ENCODE peak calls at places on chromosomes 13 and 19, in ten cellular contexts. B is NAMALWA; M is activated T-cell treated with anti-CD3 and anti-CD28 coated beads for 1 hour; J is hepatic stellate cell; I is RWPE1; H is HT-29; A is AG04450; Z is stimulated activated CD8-positive, alpha-beta memory T cell treated with anti-CD3 and anti-CD28 coated beads, Interleukin-15, amount 100 ng/mL, for 4 hours; G is endothelial cell; E is NCI-H1092 treated with DMSO at 0.1 percent for 48 hours. S is an unnamed sample.

GRCh38 chr13:40394304-40394983 is 272.0 kb downstream of the FOXO1 start:
- DNase-seq in B (no peak), M (no peak), J (no peak), I (peak), H (no peak), A (no peak), Z (no peak), G (no peak), E (no peak), S (no peak)

GRCh38 chr13:41562083-41562482 is 104.7 kb downstream of the RGCC start:
- DNase-seq in B (no peak), M (no peak), J (peak), I (peak), H (no peak), A (peak), Z (no peak), G (no peak), E (no peak), S (no peak)

GRCh38 chr13:46551410-46552301 is 1.3 kb upstream of the LRCH1 start:
- DNase-seq in B (peak), M (peak), J (peak), I (peak), H (peak), A (no peak), Z (no peak), G (peak), E (peak), S (peak)

GRCh38 chr19:39342647-39343305 is 555 bp downstream of the SAMD4B start:
- DNase-seq in B (no peak), M (no peak), J (peak), I (no peak), H (no peak), A (no peak), Z (no peak), G (peak), E (no peak), S (peak)

GRCh38 chr19:51439021-51439465 is 19.2 kb downstream of the SIGLEC8 start:
- DNase-seq in B (peak), M (no peak), J (no peak), I (peak), H (peak), A (no peak), Z (no peak), G (no peak), E (no peak), S (no peak)

GRCh38 chr13:32468502-32469147 is 40.7 kb upstream of the N4BP2L1 start:
- DNase-seq in B (no peak), M (no peak), J (no peak), I (no peak), H (no peak), A (no peak), Z (no peak), G (no peak), E (no peak), S (no peak)

GRCh38 chr19:10214784-10215183 is 16.3 kb downstream of the S1PR2 start:
- DNase-seq in B (no peak), M (no peak), J (no peak), I (peak), H (no peak), A (no peak), Z (no peak), G (no peak), E (no peak), S (no peak)

GRCh38 chr13:103006706-103007426 is 59.4 kb downstream of the SLC10A2 start:
- DNase-seq in B (peak), M (no peak), J (no peak), I (no peak), H (no peak), A (no peak), Z (no peak), G (no peak), E (no peak), S (no peak)

GRCh38 chr13:27264181-27264580 is 6.4 kb upstream of the RASL11A start:
- DNase-seq in B (peak), M (no peak), J (no peak), I (no peak), H (no peak), A (peak), Z (no peak), G (no peak), E (peak), S (no peak)

GRCh38 chr19:12777217-12778019 is 2.1 kb upstream of the HOOK2 start:
- DNase-seq in B (peak), M (peak), J (peak), I (peak), H (peak), A (no peak), Z (no peak), G (peak), E (peak), S (peak)

GRCh38 chr19:48671456-48671995 is 1.3 kb downstream of the NTN5 start:
- DNase-seq in B (no peak), M (no peak), J (no peak), I (no peak), H (no peak), A (no peak), Z (no peak), G (no peak), E (no peak), S (no peak)

GRCh38 chr19:11279505-11280236 is 16.3 kb upstream of the TSPAN16 start:
- DNase-seq in B (no peak), M (no peak), J (no peak), I (no peak), H (no peak), A (no peak), Z (no peak), G (no peak), E (no peak), S (no peak)

GRCh38 chr19:27815985-27816384 is 1397.0 kb downstream of the UQCRFS1 start:
- DNase-seq in B (no peak), M (no peak), J (no peak), I (no peak), H (no peak), A (no peak), Z (no peak), G (no peak), E (no peak), S (no peak)

GRCh38 chr13:99406799-99407201 is 94.5 kb upstream of the TM9SF2 start:
- DNase-seq in B (no peak), M (no peak), J (no peak), I (no peak), H (no peak), A (no peak), Z (no peak), G (no peak), E (no peak), S (no peak)

GRCh38 chr13:87975035-87975434 is 303.9 kb downstream of the SLITRK5 start:
- DNase-seq in B (no peak), M (no peak), J (no peak), I (peak), H (no peak), A (no peak), Z (no peak), G (no peak), E (no peak), S (no peak)

GRCh38 chr19:2949939-2950285 is 5.1 kb upstream of the ZNF77 start:
- DNase-seq in B (peak), M (no peak), J (no peak), I (peak), H (peak), A (no peak), Z (no peak), G (peak), E (peak), S (no peak)

GRCh38 chr13:76980075-76980718 is 11.7 kb upstream of the CLN5 start:
- DNase-seq in B (peak), M (peak), J (peak), I (peak), H (peak), A (peak), Z (peak), G (peak), E (peak), S (peak)

GRCh38 chr13:39823063-39823713 is 167.7 kb downstream of the COG6 start:
- DNase-seq in B (no peak), M (no peak), J (no peak), I (no peak), H (no peak), A (no peak), Z (no peak), G (no peak), E (no peak), S (no peak)

GRCh38 chr13:109783447-109783814 is 3.0 kb downstream of the IRS2 start:
- DNase-seq in B (no peak), M (no peak), J (no peak), I (no peak), H (peak), A (no peak), Z (no peak), G (peak), E (no peak), S (peak)

GRCh38 chr13:27131202-27131623 is 40.4 kb downstream of the USP12 start:
- DNase-seq in B (peak), M (peak), J (no peak), I (peak), H (peak), A (no peak), Z (peak), G (no peak), E (no peak), S (no peak)

GRCh38 chr13:98224557-98224956 is 47.5 kb upstream of the RNF113B start:
- DNase-seq in B (no peak), M (no peak), J (no peak), I (no peak), H (no peak), A (no peak), Z (no peak), G (no peak), E (no peak), S (no peak)

GRCh38 chr13:77696006-77696862 is 1.3 kb upstream of the SLAIN1 start:
- DNase-seq in B (peak), M (no peak), J (no peak), I (no peak), H (no peak), A (no peak), Z (no peak), G (no peak), E (peak), S (no peak)

GRCh38 chr19:33298146-33298911 is 4.0 kb downstream of the CEBPA start:
- DNase-seq in B (no peak), M (no peak), J (no peak), I (peak), H (no peak), A (no peak), Z (no peak), G (no peak), E (no peak), S (no peak)

GRCh38 chr19:3304871-3305423 is 61.4 kb upstream of the NFIC start:
- DNase-seq in B (peak), M (peak), J (peak), I (peak), H (peak), A (peak), Z (peak), G (peak), E (peak), S (peak)

GRCh38 chr13:110116072-110116487 is 190.9 kb downstream of the COL4A1 start:
- DNase-seq in B (peak), M (no peak), J (no peak), I (peak), H (peak), A (no peak), Z (no peak), G (peak), E (no peak), S (peak)

GRCh38 chr13:98447881-98448641 is 128.8 kb downstream of the STK24 start:
- DNase-seq in B (peak), M (no peak), J (no peak), I (peak), H (peak), A (no peak), Z (no peak), G (peak), E (no peak), S (peak)